ENCODE peak calls at places on chromosomes 2 and 18, in five cellular contexts. Z is GM03348, N is kidney epithelial cell, R is EL, K is psoas muscle. X is an unnamed sample.
A peak's percentile ranks its signal among the peaks of the same experiment; 100 is the strongest.

GRCh38 chr2:72892506-72893173 is 5.4 kb downstream of the SPR start:
- DNase-seq in N (no peak), R (peak; percentile 72), K (peak; percentile 74), Z (peak; percentile 93), X (peak; percentile 84)

GRCh38 chr2:74593826-74594467 is 39.4 kb downstream of the DOK1 start:
- DNase-seq in K (no peak), R (no peak), N (no peak), Z (peak; percentile 12), X (no peak)

GRCh38 chr2:226451486-226451885 is 348.1 kb downstream of the IRS1 start:
- DNase-seq in R (no peak), N (no peak), K (no peak), Z (no peak), X (no peak)

GRCh38 chr2:178796079-178796677 is 11.0 kb downstream of the TTN start:
- DNase-seq in R (peak; percentile 45), K (no peak), Z (peak; percentile 48), N (no peak), X (no peak)

GRCh38 chr2:147547425-147547824 is 297.4 kb upstream of the ACVR2A start:
- DNase-seq in Z (peak; percentile 57), R (peak; percentile 42), K (no peak), N (no peak), X (no peak)

GRCh38 chr2:194087569-194087968 is 1569.5 kb upstream of the SLC39A10 start:
- DNase-seq in R (no peak), K (no peak), Z (no peak), N (no peak), X (no peak)

GRCh38 chr2:120482334-120482733 is 136.4 kb downstream of the INHBB start:
- DNase-seq in N (no peak), K (peak; percentile 19), R (no peak), Z (no peak), X (no peak)

GRCh38 chr2:103809946-103810345 is 1044.0 kb upstream of the POU3F3 start:
- DNase-seq in K (no peak), R (no peak), N (no peak), Z (no peak), X (no peak)

GRCh38 chr18:3923750-3924149 is 473.8 kb downstream of the TGIF1 start:
- DNase-seq in N (peak; percentile 45), K (no peak), R (peak; percentile 63), Z (peak; percentile 66), X (no peak)

GRCh38 chr2:144939590-144939989 is 419.7 kb upstream of the ZEB2 start:
- DNase-seq in Z (no peak), R (no peak), N (no peak), K (no peak), X (no peak)

GRCh38 chr2:1374281-1374680 is 39.0 kb upstream of the TPO start:
- DNase-seq in Z (no peak), R (no peak), K (no peak), N (no peak), X (no peak)

GRCh38 chr2:191246820-191247380 is 1.7 kb downstream of the MYO1B start:
- DNase-seq in K (no peak), R (peak; percentile 29), N (no peak), Z (no peak), X (peak; percentile 59)

GRCh38 chr2:42063383-42064171 is 15.8 kb downstream of the PKDCC start:
- DNase-seq in N (no peak), R (peak; percentile 55), K (no peak), Z (peak; percentile 73), X (no peak)

GRCh38 chr2:211367711-211368110 is 811.3 kb downstream of the CPS1 start:
- DNase-seq in N (peak; percentile 84), R (no peak), K (no peak), Z (no peak), X (no peak)

GRCh38 chr2:16315911-16316310 is 349.7 kb downstream of the CYRIA start:
- DNase-seq in R (no peak), Z (no peak), K (no peak), N (no peak), X (no peak)

GRCh38 chr2:9092383-9093282 is 89.1 kb upstream of the MBOAT2 start:
- DNase-seq in K (no peak), R (no peak), N (no peak), Z (no peak), X (no peak)

GRCh38 chr2:85662899-85663683 is 4.9 kb downstream of the SFTPB start:
- DNase-seq in Z (peak; percentile 89), N (peak; percentile 82), K (no peak), R (peak; percentile 96), X (no peak)

GRCh38 chr2:104321141-104321799 is 532.6 kb upstream of the POU3F3 start:
- DNase-seq in R (no peak), N (no peak), Z (no peak), K (no peak), X (no peak)

GRCh38 chr2:204315236-204315662 is 230.0 kb upstream of the PARD3B start:
- DNase-seq in K (no peak), Z (peak; percentile 36), R (peak; percentile 16), N (peak; percentile 35), X (no peak)

GRCh38 chr18:34222025-34222395 is 2.7 kb downstream of the NOL4 start:
- DNase-seq in R (no peak), Z (no peak), N (no peak), K (no peak), X (no peak)

GRCh38 chr2:65364986-65365733 is 67.2 kb downstream of the SPRED2 start:
- DNase-seq in K (no peak), Z (no peak), R (no peak), N (no peak), X (no peak)

GRCh38 chr18:48659188-48660009 is 120.6 kb downstream of the CTIF start:
- DNase-seq in Z (no peak), R (no peak), K (no peak), N (no peak), X (no peak)

GRCh38 chr2:233968556-233968955 is 51.4 kb downstream of the TRPM8 start:
- DNase-seq in Z (no peak), R (no peak), N (no peak), K (no peak), X (no peak)

GRCh38 chr2:239223330-239224248 is 177.2 kb downstream of the HDAC4 start:
- DNase-seq in Z (peak; percentile 82), K (no peak), N (no peak), R (no peak), X (peak; percentile 70)

GRCh38 chr2:241933175-241933911 is 63.8 kb downstream of the RTP5 start:
- DNase-seq in R (peak; percentile 55), K (no peak), N (no peak), Z (peak; percentile 77), X (no peak)

GRCh38 chr2:10792660-10793400 is 19.8 kb downstream of the PDIA6 start:
- DNase-seq in K (no peak), Z (no peak), R (no peak), N (no peak), X (no peak)

GRCh38 chr2:9430316-9431293 is 7.2 kb downstream of the CPSF3 start:
- DNase-seq in K (no peak), N (no peak), Z (peak; percentile 27), R (peak; percentile 20), X (no peak)

GRCh38 chr2:83967854-83968253 is 491.2 kb downstream of the SUCLG1 start:
- DNase-seq in R (no peak), Z (peak; percentile 7), N (no peak), K (no peak), X (no peak)

GRCh38 chr2:9771481-9772017 is 71.7 kb upstream of the TAF1B start:
- DNase-seq in R (peak; percentile 38), N (peak; percentile 59), K (no peak), Z (peak; percentile 67), X (peak; percentile 77)

GRCh38 chr2:74003494-74004211 is 18.9 kb downstream of the TET3 start:
- DNase-seq in K (peak; percentile 66), N (no peak), Z (peak; percentile 84), R (peak; percentile 85), X (peak; percentile 56)

GRCh38 chr2:127562930-127563329 is 27.4 kb downstream of the MYO7B start:
- DNase-seq in K (no peak), Z (no peak), N (no peak), R (no peak), X (no peak)

GRCh38 chr18:7545734-7546133 is 21.4 kb upstream of the PTPRM start:
- DNase-seq in R (peak; percentile 31), N (no peak), Z (no peak), K (no peak), X (peak; percentile 23)

GRCh38 chr18:49111191-49111988 is 160.6 kb upstream of the SMAD7 start:
- DNase-seq in K (no peak), N (no peak), Z (no peak), R (peak; percentile 25), X (no peak)

GRCh38 chr2:236988690-236989639 is 96.7 kb upstream of the COPS8 start:
- DNase-seq in K (peak; percentile 92), N (no peak), R (no peak), Z (no peak), X (peak; percentile 88)

GRCh38 chr18:21479721-21480120 is 120.8 kb downstream of the ESCO1 start:
- DNase-seq in R (peak; percentile 43), N (no peak), K (no peak), Z (no peak), X (no peak)